ENCODE peak calls at places on chromosomes 2 and 18, in eight cellular contexts. One of them, this sample, is unnamed.

GRCh38 chr18:8630546-8630945 is 21.3 kb downstream of the RAB12 start:
- DNase-seq in cardiac fibroblast: no peak
- DNase-seq in BJ: no peak
- DNase-seq in astrocyte of the spinal cord: no peak
- DNase-seq in breast epithelium: no peak
- DNase-seq in endodermal cell: no peak
- DNase-seq in fibroblast of lung: no peak
- DNase-seq in WERI-Rb-1: no peak
- DNase-seq in this sample: no peak

GRCh38 chr2:112019510-112019909 is 35.6 kb upstream of the TMEM87B start:
- DNase-seq in cardiac fibroblast: no peak
- DNase-seq in BJ: no peak
- DNase-seq in astrocyte of the spinal cord: no peak
- DNase-seq in breast epithelium: no peak
- DNase-seq in endodermal cell: peak
- DNase-seq in fibroblast of lung: no peak
- DNase-seq in WERI-Rb-1: no peak
- DNase-seq in this sample: no peak

GRCh38 chr18:4106407-4107033 is 348.6 kb downstream of the DLGAP1 start:
- DNase-seq in cardiac fibroblast: peak
- DNase-seq in BJ: peak
- DNase-seq in astrocyte of the spinal cord: peak
- DNase-seq in breast epithelium: peak
- DNase-seq in endodermal cell: peak
- DNase-seq in fibroblast of lung: peak
- DNase-seq in WERI-Rb-1: peak
- DNase-seq in this sample: no peak

GRCh38 chr2:80256396-80257167 is 48.0 kb downstream of the LRRTM1 start:
- DNase-seq in cardiac fibroblast: peak
- DNase-seq in BJ: no peak
- DNase-seq in astrocyte of the spinal cord: no peak
- DNase-seq in breast epithelium: no peak
- DNase-seq in endodermal cell: peak
- DNase-seq in fibroblast of lung: peak
- DNase-seq in WERI-Rb-1: peak
- DNase-seq in this sample: no peak

GRCh38 chr2:176280156-176280555 is 10.9 kb downstream of the MTX2 start:
- DNase-seq in cardiac fibroblast: no peak
- DNase-seq in BJ: no peak
- DNase-seq in astrocyte of the spinal cord: no peak
- DNase-seq in breast epithelium: no peak
- DNase-seq in endodermal cell: no peak
- DNase-seq in fibroblast of lung: peak
- DNase-seq in WERI-Rb-1: no peak
- DNase-seq in this sample: no peak

GRCh38 chr2:169038338-169038757 is 7.2 kb upstream of the ABCB11 start:
- DNase-seq in cardiac fibroblast: peak
- DNase-seq in BJ: no peak
- DNase-seq in astrocyte of the spinal cord: peak
- DNase-seq in breast epithelium: no peak
- DNase-seq in endodermal cell: no peak
- DNase-seq in fibroblast of lung: peak
- DNase-seq in WERI-Rb-1: no peak
- DNase-seq in this sample: no peak

GRCh38 chr2:43136862-43137261 is 89.5 kb downstream of the ZFP36L2 start:
- DNase-seq in cardiac fibroblast: no peak
- DNase-seq in BJ: no peak
- DNase-seq in astrocyte of the spinal cord: no peak
- DNase-seq in breast epithelium: no peak
- DNase-seq in endodermal cell: peak
- DNase-seq in fibroblast of lung: no peak
- DNase-seq in WERI-Rb-1: no peak
- DNase-seq in this sample: no peak

GRCh38 chr18:5196253-5197031 is 615 bp downstream of the AKAIN1 start:
- DNase-seq in cardiac fibroblast: no peak
- DNase-seq in BJ: no peak
- DNase-seq in astrocyte of the spinal cord: no peak
- DNase-seq in breast epithelium: no peak
- DNase-seq in endodermal cell: peak
- DNase-seq in fibroblast of lung: no peak
- DNase-seq in WERI-Rb-1: peak
- DNase-seq in this sample: no peak

GRCh38 chr2:165406053-165406628 is 63.4 kb upstream of the CSRNP3 start:
- DNase-seq in cardiac fibroblast: no peak
- DNase-seq in BJ: no peak
- DNase-seq in astrocyte of the spinal cord: peak
- DNase-seq in breast epithelium: no peak
- DNase-seq in endodermal cell: peak
- DNase-seq in fibroblast of lung: peak
- DNase-seq in WERI-Rb-1: peak
- DNase-seq in this sample: no peak

GRCh38 chr2:24971300-24971549 is 530 bp downstream of the DNAJC27 start:
- DNase-seq in cardiac fibroblast: no peak
- DNase-seq in BJ: no peak
- DNase-seq in astrocyte of the spinal cord: no peak
- DNase-seq in breast epithelium: peak
- DNase-seq in endodermal cell: no peak
- DNase-seq in fibroblast of lung: no peak
- DNase-seq in WERI-Rb-1: no peak
- DNase-seq in this sample: no peak

GRCh38 chr2:202460119-202460518 is 84.0 kb downstream of the BMPR2 start:
- DNase-seq in cardiac fibroblast: no peak
- DNase-seq in BJ: no peak
- DNase-seq in astrocyte of the spinal cord: no peak
- DNase-seq in breast epithelium: no peak
- DNase-seq in endodermal cell: no peak
- DNase-seq in fibroblast of lung: no peak
- DNase-seq in WERI-Rb-1: no peak
- DNase-seq in this sample: no peak

DNA sequence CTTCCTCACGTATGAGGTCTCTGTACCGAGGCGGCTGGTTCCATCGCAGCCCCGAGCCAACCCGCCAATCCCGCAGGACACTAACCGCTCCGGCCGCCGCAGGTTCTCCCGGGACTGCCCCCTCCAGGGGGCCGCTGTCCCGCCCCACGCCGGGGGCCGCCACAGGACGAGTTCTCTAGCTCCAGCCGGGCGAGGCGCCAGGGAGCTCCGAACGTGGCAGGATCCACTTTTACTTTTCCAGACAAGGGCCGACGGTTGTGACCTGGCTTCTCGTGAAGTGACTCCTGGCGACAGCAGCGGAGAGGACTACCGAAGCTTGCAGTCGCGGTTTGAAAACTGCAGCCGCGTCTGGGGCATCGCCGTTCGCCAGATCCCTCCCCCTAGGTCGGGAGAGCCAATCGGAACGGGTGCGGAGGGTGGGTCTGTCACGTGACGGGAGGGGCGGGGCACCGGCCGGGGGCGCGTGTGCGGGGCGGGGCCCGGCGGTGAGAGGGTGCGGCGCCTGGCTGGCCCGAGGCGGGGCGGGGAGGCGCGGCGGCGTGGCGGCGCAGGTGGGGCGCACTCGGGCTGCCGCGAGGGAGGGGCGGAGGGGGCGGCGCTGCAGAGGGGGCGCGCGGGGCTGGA is at the start of gene STK17B:
- DNase-seq in cardiac fibroblast: peak
- DNase-seq in BJ: peak
- DNase-seq in astrocyte of the spinal cord: peak
- DNase-seq in breast epithelium: peak
- DNase-seq in endodermal cell: peak
- DNase-seq in fibroblast of lung: peak
- DNase-seq in WERI-Rb-1: peak
- DNase-seq in this sample: peak
- TF ChIP-seq CTCF in cardiac fibroblast: no peak
- TF ChIP-seq CTCF in BJ: peak
- TF ChIP-seq CTCF in astrocyte of the spinal cord: no peak
- TF ChIP-seq CTCF in breast epithelium: no peak
- TF ChIP-seq CTCF in endodermal cell: peak
- TF ChIP-seq CTCF in fibroblast of lung: peak
- TF ChIP-seq CTCF in WERI-Rb-1: no peak
- TF ChIP-seq CTCF in this sample: peak

GRCh38 chr2:113796592-113797180 is 40.2 kb upstream of the SLC35F5 start:
- DNase-seq in cardiac fibroblast: no peak
- DNase-seq in BJ: no peak
- DNase-seq in astrocyte of the spinal cord: no peak
- DNase-seq in breast epithelium: no peak
- DNase-seq in endodermal cell: no peak
- DNase-seq in fibroblast of lung: no peak
- DNase-seq in WERI-Rb-1: no peak
- DNase-seq in this sample: no peak

GRCh38 chr2:113797237-113797636 is 40.8 kb upstream of the SLC35F5 start:
- DNase-seq in cardiac fibroblast: no peak
- DNase-seq in BJ: no peak
- DNase-seq in astrocyte of the spinal cord: no peak
- DNase-seq in breast epithelium: no peak
- DNase-seq in endodermal cell: no peak
- DNase-seq in fibroblast of lung: no peak
- DNase-seq in WERI-Rb-1: no peak
- DNase-seq in this sample: no peak

GRCh38 chr2:113795405-113795920 is 39.0 kb upstream of the SLC35F5 start:
- DNase-seq in cardiac fibroblast: no peak
- DNase-seq in BJ: no peak
- DNase-seq in astrocyte of the spinal cord: no peak
- DNase-seq in breast epithelium: no peak
- DNase-seq in endodermal cell: no peak
- DNase-seq in fibroblast of lung: no peak
- DNase-seq in WERI-Rb-1: no peak
- DNase-seq in this sample: no peak

DNA sequence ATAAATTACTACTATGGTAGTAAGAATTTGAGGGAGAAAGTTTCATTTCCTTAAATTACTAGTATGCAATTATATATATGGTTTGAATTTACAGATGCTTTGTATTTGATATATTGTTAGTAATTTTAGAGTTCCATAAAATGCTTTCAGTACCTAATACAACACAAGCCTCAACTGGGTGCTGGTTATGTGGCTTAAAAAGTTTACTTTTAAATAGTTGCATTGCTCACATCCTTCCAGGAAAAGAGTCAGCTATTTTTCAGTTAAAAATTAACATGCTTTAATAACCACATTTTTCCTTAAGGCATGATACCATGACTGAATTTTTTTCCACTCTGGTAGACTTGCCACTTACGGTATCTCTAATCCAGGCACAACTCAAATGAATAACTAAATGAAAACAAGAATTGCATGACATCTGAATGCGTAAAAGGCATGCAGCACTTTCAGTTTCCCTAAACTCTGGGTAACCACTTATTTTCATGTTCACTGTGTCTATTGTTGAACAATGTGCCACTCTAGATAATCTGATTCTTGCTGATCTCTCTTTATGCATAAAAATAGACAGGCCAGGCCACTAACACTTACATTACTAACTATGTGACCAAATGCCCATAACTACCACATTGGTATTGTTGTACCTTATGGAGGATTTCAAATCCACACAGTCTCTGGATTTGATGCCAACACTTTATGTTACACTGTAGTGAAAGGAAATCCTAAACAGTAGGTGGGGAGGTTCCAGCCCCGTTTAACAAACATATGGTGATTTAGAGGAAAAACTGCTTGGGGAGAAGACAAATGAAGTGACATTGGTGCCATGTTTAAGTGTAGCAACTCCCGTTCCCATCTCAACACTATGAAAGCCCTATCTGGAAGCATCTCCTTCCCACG is 35.5 kb upstream of the SLC35F5 start:
- DNase-seq in cardiac fibroblast: no peak
- DNase-seq in BJ: peak
- DNase-seq in astrocyte of the spinal cord: no peak
- DNase-seq in breast epithelium: no peak
- DNase-seq in endodermal cell: no peak
- DNase-seq in fibroblast of lung: peak
- DNase-seq in WERI-Rb-1: no peak
- DNase-seq in this sample: no peak
- H3K4me3 ChIP-seq in cardiac fibroblast: no peak
- H3K4me3 ChIP-seq in BJ: no peak
- H3K4me3 ChIP-seq in astrocyte of the spinal cord: no peak
- H3K4me3 ChIP-seq in breast epithelium: no peak
- H3K4me3 ChIP-seq in endodermal cell: no peak
- H3K4me3 ChIP-seq in fibroblast of lung: no peak
- H3K4me3 ChIP-seq in WERI-Rb-1: no peak
- H3K4me3 ChIP-seq in this sample: no peak

DNA sequence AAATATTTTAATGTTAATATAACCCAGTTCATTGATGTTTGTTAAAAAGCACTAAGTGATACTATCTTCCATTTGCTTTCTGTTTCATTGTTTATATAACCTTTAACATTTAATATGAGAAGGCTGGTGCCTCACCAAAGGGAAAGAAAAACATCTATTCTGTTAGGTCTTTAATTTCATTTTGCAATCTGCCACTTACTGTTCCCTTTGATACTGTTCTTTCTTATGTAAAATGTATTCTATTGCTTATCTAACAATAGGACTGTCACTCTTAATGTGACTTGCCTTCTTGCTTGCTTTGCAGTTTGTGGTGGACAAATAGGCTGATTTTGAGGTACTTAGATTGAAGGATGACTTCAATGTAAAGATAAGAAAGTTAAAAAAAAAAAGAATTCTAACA is 1666.1 kb upstream of the DDX18 start:
- DNase-seq in cardiac fibroblast: no peak
- DNase-seq in BJ: no peak
- DNase-seq in astrocyte of the spinal cord: no peak
- DNase-seq in breast epithelium: no peak
- DNase-seq in endodermal cell: no peak
- DNase-seq in fibroblast of lung: no peak
- DNase-seq in WERI-Rb-1: no peak
- DNase-seq in this sample: no peak
- TF ChIP-seq CTCF in cardiac fibroblast: no peak
- TF ChIP-seq CTCF in BJ: no peak
- TF ChIP-seq CTCF in astrocyte of the spinal cord: no peak
- TF ChIP-seq CTCF in breast epithelium: no peak
- TF ChIP-seq CTCF in endodermal cell: no peak
- TF ChIP-seq CTCF in fibroblast of lung: no peak
- TF ChIP-seq CTCF in WERI-Rb-1: no peak
- TF ChIP-seq CTCF in this sample: no peak

GRCh38 chr2:46131-46470 is 204 bp downstream of the FAM110C start:
- DNase-seq in cardiac fibroblast: no peak
- DNase-seq in BJ: no peak
- DNase-seq in astrocyte of the spinal cord: no peak
- DNase-seq in breast epithelium: no peak
- DNase-seq in endodermal cell: no peak
- DNase-seq in fibroblast of lung: no peak
- DNase-seq in WERI-Rb-1: no peak
- DNase-seq in this sample: no peak

GRCh38 chr2:46471-47345 is at the start of gene FAM110C:
- DNase-seq in cardiac fibroblast: peak
- DNase-seq in BJ: no peak
- DNase-seq in astrocyte of the spinal cord: peak
- DNase-seq in breast epithelium: peak
- DNase-seq in endodermal cell: peak
- DNase-seq in fibroblast of lung: peak
- DNase-seq in WERI-Rb-1: peak
- DNase-seq in this sample: no peak

GRCh38 chr2:47346-48218 is 1.3 kb upstream of the FAM110C start:
- DNase-seq in cardiac fibroblast: no peak
- DNase-seq in BJ: no peak
- DNase-seq in astrocyte of the spinal cord: no peak
- DNase-seq in breast epithelium: no peak
- DNase-seq in endodermal cell: no peak
- DNase-seq in fibroblast of lung: no peak
- DNase-seq in WERI-Rb-1: no peak
- DNase-seq in this sample: no peak

GRCh38 chr2:44748-45341 is 1.5 kb downstream of the FAM110C start:
- DNase-seq in cardiac fibroblast: no peak
- DNase-seq in BJ: no peak
- DNase-seq in astrocyte of the spinal cord: no peak
- DNase-seq in breast epithelium: no peak
- DNase-seq in endodermal cell: peak
- DNase-seq in fibroblast of lung: no peak
- DNase-seq in WERI-Rb-1: no peak
- DNase-seq in this sample: no peak

GRCh38 chr2:45342-46130 is 769 bp downstream of the FAM110C start:
- DNase-seq in cardiac fibroblast: no peak
- DNase-seq in BJ: no peak
- DNase-seq in astrocyte of the spinal cord: no peak
- DNase-seq in breast epithelium: no peak
- DNase-seq in endodermal cell: peak
- DNase-seq in fibroblast of lung: no peak
- DNase-seq in WERI-Rb-1: no peak
- DNase-seq in this sample: no peak
- H3K4me3 ChIP-seq in cardiac fibroblast: no peak
- H3K4me3 ChIP-seq in BJ: no peak
- H3K4me3 ChIP-seq in astrocyte of the spinal cord: no peak
- H3K4me3 ChIP-seq in breast epithelium: peak
- H3K4me3 ChIP-seq in endodermal cell: peak
- H3K4me3 ChIP-seq in fibroblast of lung: no peak
- H3K4me3 ChIP-seq in WERI-Rb-1: peak
- H3K4me3 ChIP-seq in this sample: no peak